ENCODE peak calls at places on chromosomes 6 and 20, in eight cellular contexts. C is aorta; V is CD8-positive, alpha-beta memory T cell; I is left ventricle myocardium inferior; E is ovary; O is GM23248; U is body of pancreas; P is heart left ventricle. T is an unnamed sample. For H3K4me1 and H3K9me3, the result is how much of the 10 kb centered on the place peaks cover.

GRCh38 chr6:5259428-5259827 is 1.3 kb downstream of the LYRM4 start:
- DNase-seq in U (no peak), I (no peak), C (no peak), V (no peak), O (no peak), E (no peak), P (no peak), T (no peak)

GRCh38 chr6:14423330-14423729 is 305.8 kb downstream of the CD83 start:
- DNase-seq in E (no peak), V (no peak), P (peak), O (no peak), U (no peak), I (no peak), C (no peak), T (peak)

GRCh38 chr6:12969933-12970332 is 253.4 kb downstream of the PHACTR1 start:
- DNase-seq in I (no peak), V (no peak), U (no peak), C (no peak), P (no peak), O (no peak), E (no peak), T (no peak)

GRCh38 chr6:27502508-27503435 is 29.9 kb upstream of the ZNF184 start:
- DNase-seq in P (peak), V (peak), O (peak), I (peak), U (peak), C (peak), E (peak), T (peak)

GRCh38 chr6:133778414-133778813 is 110.5 kb upstream of the TCF21 start:
- DNase-seq in V (no peak), E (no peak), U (no peak), C (no peak), O (peak), P (no peak), I (no peak), T (no peak)

GRCh38 chr6:142886431-142887170 is 58.4 kb downstream of the HIVEP2 start:
- DNase-seq in I (no peak), V (no peak), O (peak), P (no peak), U (no peak), E (no peak), C (no peak), T (no peak)

GRCh38 chr20:18840248-18840645 is 26.7 kb downstream of the SCP2D1 start:
- DNase-seq in O (no peak), E (no peak), V (no peak), P (no peak), I (no peak), C (no peak), U (no peak), T (no peak)

GRCh38 chr20:50915424-50915823 is 15.8 kb downstream of the ADNP start:
- DNase-seq in U (no peak), C (no peak), O (peak), I (no peak), P (no peak), V (no peak), E (no peak), T (no peak)

GRCh38 chr20:7893019-7893730 is 47.1 kb downstream of the HAO1 start:
- DNase-seq in I (no peak), E (no peak), U (no peak), C (no peak), O (peak), V (no peak), P (no peak), T (no peak)

GRCh38 chr20:42986143-42986773 is 203.4 kb downstream of the PTPRT start:
- DNase-seq in E (no peak), P (no peak), O (no peak), U (no peak), V (no peak), I (no peak), C (no peak), T (no peak)

GRCh38 chr6:79082304-79082703 is 4.2 kb upstream of the PHIP start:
- DNase-seq in P (no peak), O (no peak), U (no peak), V (no peak), C (no peak), E (no peak), I (no peak), T (no peak)

GRCh38 chr6:38116248-38116647 is 296.7 kb downstream of the ZFAND3 start:
- DNase-seq in V (no peak), E (no peak), U (no peak), P (no peak), O (no peak), I (no peak), C (no peak), T (no peak)

GRCh38 chr6:73041051-73041450 is 184.2 kb downstream of the KHDC1L start:
- DNase-seq in I (no peak), P (no peak), O (peak), E (no peak), C (no peak), U (no peak), V (no peak), T (no peak)

GRCh38 chr20:24502184-24502583 is 32.8 kb downstream of the SYNDIG1 start:
- DNase-seq in E (no peak), V (no peak), O (peak), I (no peak), P (peak), U (no peak), C (peak), T (peak)

GRCh38 chr6:169445227-169445626 is 191.6 kb upstream of the THBS2 start:
- DNase-seq in E (no peak), P (no peak), I (no peak), U (no peak), V (no peak), C (no peak), O (no peak), T (no peak)

GRCh38 chr6:149152521-149152920 is 165.0 kb upstream of the TAB2 start:
- DNase-seq in O (no peak), E (no peak), P (no peak), V (no peak), U (no peak), C (no peak), I (no peak), T (no peak)

GRCh38 chr20:43243672-43244269 is 54.1 kb upstream of the PTPRT start:
- DNase-seq in P (no peak), C (no peak), E (no peak), U (peak), O (peak), V (no peak), I (no peak), T (no peak)

GRCh38 chr20:22390543-22390903 is 193.8 kb downstream of the FOXA2 start:
- DNase-seq in E (no peak), C (no peak), U (no peak), P (no peak), O (no peak), V (no peak), I (no peak), T (no peak)

DNA sequence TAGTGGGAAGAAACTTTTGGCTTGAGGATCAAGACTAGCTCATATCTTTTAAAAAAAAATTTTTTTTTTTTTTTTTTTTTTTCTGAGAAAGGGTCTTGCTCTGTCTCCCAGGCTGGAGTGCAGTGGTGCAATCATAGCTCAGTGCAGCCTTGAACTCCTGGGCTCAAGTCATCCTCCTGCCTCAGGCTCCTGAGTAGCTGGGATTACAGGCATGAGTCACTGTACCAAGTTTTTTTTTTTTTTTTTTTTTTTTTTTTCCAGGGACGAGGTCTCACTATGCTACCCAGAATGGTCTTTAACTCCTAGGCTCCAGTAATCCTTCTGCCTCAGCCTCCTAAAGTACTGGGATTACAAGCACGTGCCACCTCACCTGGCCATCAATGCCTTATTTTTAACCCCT is 27.9 kb downstream of the GCLC start:
- DNase-seq in V (no peak), P (no peak), E (peak), I (no peak), O (peak), U (no peak), C (no peak), T (no peak)
- H3K4me1 ChIP-seq in V (under half), P (under half), E (under half), I (under half), O (under half), U (under half), C (under half), T (under half)

DNA sequence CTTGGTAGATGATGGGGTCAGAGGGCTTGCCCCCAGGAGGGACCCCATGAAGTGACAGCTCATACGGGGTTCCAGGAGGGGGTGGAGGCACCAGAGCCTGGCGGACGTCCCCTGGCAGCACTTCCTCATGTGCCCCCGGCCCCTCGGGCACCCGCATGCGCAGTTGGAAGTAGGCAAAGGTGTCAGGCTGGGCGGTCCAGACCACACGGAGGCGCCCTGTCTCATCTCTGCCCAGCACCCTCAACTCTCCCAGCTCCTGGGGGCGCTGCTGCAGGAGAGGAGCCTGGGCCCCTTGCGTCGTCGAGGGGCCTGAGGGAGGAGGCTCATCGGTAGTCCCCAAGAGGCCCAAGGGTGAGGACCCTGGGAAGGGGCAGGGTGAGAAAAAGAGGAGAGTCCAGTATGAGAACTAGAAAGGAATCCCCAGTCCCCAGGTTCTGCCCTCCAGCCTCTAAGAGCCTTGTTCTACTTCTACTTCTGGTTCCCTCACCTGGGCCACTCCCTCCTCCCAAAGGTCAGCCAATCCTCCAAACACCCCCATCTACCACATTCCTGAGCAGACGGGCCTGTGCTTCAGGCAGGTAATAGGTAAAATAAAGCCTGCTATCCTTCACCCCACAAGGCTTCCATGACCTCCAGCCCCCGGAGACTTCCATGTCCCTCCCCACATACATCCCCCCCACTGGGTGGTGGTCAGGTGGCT is 23.2 kb downstream of the TNXB start:
- DNase-seq in U (no peak), E (no peak), I (no peak), V (no peak), P (no peak), O (no peak), C (no peak), T (no peak)
- H3K4me3 ChIP-seq in U (no peak), E (no peak), I (no peak), V (no peak), P (no peak), O (no peak), C (no peak), T (no peak)

DNA sequence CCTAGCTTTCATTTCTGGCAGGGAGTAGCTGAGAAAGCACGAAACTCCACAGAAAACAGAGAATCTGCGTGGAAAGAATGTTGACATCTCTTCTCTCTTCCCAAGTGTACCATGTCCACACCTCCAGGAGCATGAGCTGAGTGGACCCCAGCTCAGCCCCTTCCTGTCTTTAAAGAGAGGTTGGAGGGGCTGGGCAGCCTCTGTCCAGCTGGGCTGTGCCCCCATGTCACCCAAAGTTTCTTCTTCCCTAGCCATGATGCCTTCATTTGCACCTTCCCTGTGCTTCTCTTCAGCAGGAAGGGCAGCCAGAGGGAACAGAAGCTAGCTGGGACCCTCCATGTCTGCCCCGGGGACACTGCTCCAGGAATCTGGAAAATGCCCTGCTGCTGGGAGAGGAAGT is 655.0 kb upstream of the DEFB115 start:
- DNase-seq in P (no peak), E (no peak), O (no peak), I (no peak), U (no peak), C (no peak), V (no peak), T (no peak)
- H3K9me3 ChIP-seq in P (under half), E (under half), O (under half), I (under half), U (under half), C (under half), V (under half), T (under half)

GRCh38 chr6:24929255-24929654 is 6.5 kb downstream of the RIPOR2 start:
- DNase-seq in V (no peak), E (no peak), I (no peak), C (no peak), U (no peak), O (no peak), P (no peak), T (no peak)
- H3K4me1 ChIP-seq in V (half or more), E (under half), I (under half), C (under half), U (under half), O (under half), P (half or more), T (under half)

GRCh38 chr6:39792501-39793450 is 600 bp downstream of the DAAM2 start:
- DNase-seq in U (peak), P (no peak), E (peak), C (peak), O (peak), I (no peak), V (no peak), T (peak)
- H3K4me3 ChIP-seq in U (peak), P (peak), E (peak), C (peak), O (peak), I (peak), V (no peak), T (peak)

GRCh38 chr6:22323848-22324247 is 27.0 kb upstream of the PRL start:
- DNase-seq in I (no peak), P (no peak), V (no peak), U (no peak), O (no peak), C (no peak), E (no peak), T (no peak)

GRCh38 chr6:22326500-22326899 is 29.7 kb upstream of the PRL start:
- DNase-seq in E (no peak), C (no peak), U (no peak), O (no peak), P (no peak), I (no peak), V (no peak), T (no peak)

GRCh38 chr6:22328499-22328898 is 31.7 kb upstream of the PRL start:
- DNase-seq in V (no peak), C (no peak), P (no peak), U (no peak), E (no peak), O (no peak), I (no peak), T (no peak)

GRCh38 chr6:22327881-22328280 is 31.0 kb upstream of the PRL start:
- DNase-seq in P (no peak), U (no peak), C (no peak), I (no peak), V (no peak), E (no peak), O (no peak), T (no peak)

DNA sequence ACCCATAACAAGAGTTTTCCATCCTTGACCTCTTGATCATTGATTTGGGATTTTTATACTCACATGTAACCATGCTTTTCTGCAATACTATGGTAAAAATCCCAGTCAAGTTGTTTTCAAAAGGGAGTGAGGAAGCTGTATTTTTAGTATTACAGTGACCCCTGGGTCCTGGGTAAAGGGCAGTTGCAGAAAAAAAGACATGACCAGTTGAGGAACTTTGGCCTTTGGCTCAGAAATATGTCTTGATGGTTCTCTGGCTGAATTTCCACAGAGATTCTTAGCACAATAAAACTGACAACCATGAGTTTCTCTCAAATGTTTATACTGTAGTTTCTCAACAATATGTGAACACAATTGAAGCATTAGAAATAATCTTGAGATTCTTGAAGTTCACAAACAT is 28.6 kb upstream of the PRL start:
- DNase-seq in O (no peak), V (no peak), E (no peak), I (no peak), U (no peak), C (no peak), P (no peak), T (no peak)
- H3K9me3 ChIP-seq in O (under half), V (under half), E (under half), I (under half), U (under half), C (under half), P (under half), T (under half)